ENCODE peak calls at places on chromosomes 11 and 22, in four cellular contexts. L, B, O and W are unnamed samples.

GRCh38 chr22:25170426-25170980 is 29.2 kb upstream of the CRYBB3 start:
- DNase-seq in L (no peak), B (no peak), O (no peak), W (no peak)

GRCh38 chr11:64245401-64245796 is 1.3 kb downstream of the PPP1R14B start:
- DNase-seq in L (no peak), B (no peak), O (no peak), W (no peak)

GRCh38 chr11:15473954-15474837 is 359.5 kb downstream of the INSC start:
- DNase-seq in L (no peak), B (no peak), O (no peak), W (no peak)

GRCh38 chr11:2424811-2425495 is 19.4 kb downstream of the TRPM5 start:
- DNase-seq in L (no peak), B (no peak), O (no peak), W (no peak)

GRCh38 chr11:132992838-132993680 is 539.2 kb downstream of the OPCML start:
- DNase-seq in L (peak), B (no peak), O (no peak), W (no peak)

GRCh38 chr11:7251836-7252682 is at the start of gene SYT9:
- DNase-seq in L (peak), B (peak), O (no peak), W (peak)

GRCh38 chr11:112784323-112785073 is 176.7 kb upstream of the NCAM1 start:
- DNase-seq in L (peak), B (no peak), O (no peak), W (no peak)

GRCh38 chr11:70556884-70557741 is 158.8 kb downstream of the CTTN start:
- DNase-seq in L (no peak), B (no peak), O (no peak), W (no peak)

GRCh38 chr11:69965821-69966582 is 112.1 kb upstream of the ANO1 start:
- DNase-seq in L (no peak), B (no peak), O (no peak), W (no peak)

GRCh38 chr11:113178671-113179070 is 135.7 kb upstream of the TTC12 start:
- DNase-seq in L (no peak), B (no peak), O (no peak), W (no peak)

GRCh38 chr22:38285015-38285414 is 12.2 kb upstream of the TMEM184B start:
- DNase-seq in L (no peak), B (peak), O (no peak), W (no peak)

GRCh38 chr22:23787910-23788309 is 1.1 kb downstream of the SMARCB1 start:
- DNase-seq in L (no peak), B (no peak), O (no peak), W (no peak)

GRCh38 chr11:10784229-10785145 is 24.2 kb downstream of the EIF4G2 start:
- DNase-seq in L (peak), B (no peak), O (no peak), W (no peak)

GRCh38 chr11:70666336-70666735 is 268.0 kb downstream of the CTTN start:
- DNase-seq in L (no peak), B (no peak), O (no peak), W (no peak)

GRCh38 chr11:70314730-70315129 is 44.2 kb downstream of the PPFIA1 start:
- DNase-seq in L (no peak), B (no peak), O (no peak), W (no peak)

GRCh38 chr22:37623075-37624016 is 14.7 kb downstream of the GGA1 start:
- DNase-seq in L (peak), B (peak), O (peak), W (peak)

GRCh38 chr22:35510481-35510934 is 30.1 kb upstream of the RASD2 start:
- DNase-seq in L (no peak), B (no peak), O (no peak), W (no peak)

GRCh38 chr22:31947296-31947695 is 3.0 kb downstream of the YWHAH start:
- DNase-seq in L (no peak), B (no peak), O (peak), W (no peak)

GRCh38 chr11:65493367-65494176 is 5.3 kb upstream of the MALAT1 start:
- DNase-seq in L (no peak), B (peak), O (peak), W (peak)

GRCh38 chr11:17021550-17021949 is 7.3 kb upstream of the PLEKHA7 start:
- DNase-seq in L (peak), B (no peak), O (no peak), W (peak)

GRCh38 chr11:126570489-126570888 is 215.0 kb downstream of the ST3GAL4 start:
- DNase-seq in L (no peak), B (no peak), O (no peak), W (no peak)

GRCh38 chr22:50004923-50005322 is 7.6 kb downstream of the IL17REL start:
- DNase-seq in L (no peak), B (no peak), O (no peak), W (no peak)

GRCh38 chr11:64459016-64459415 is 100.1 kb downstream of the RPS6KA4 start:
- DNase-seq in L (no peak), B (no peak), O (no peak), W (no peak)

GRCh38 chr22:43562843-43563242 is 151.0 kb downstream of the MPPED1 start:
- DNase-seq in L (no peak), B (no peak), O (no peak), W (no peak)

GRCh38 chr11:83007909-83008580 is 63.7 kb downstream of the RAB30 start:
- DNase-seq in L (peak), B (peak), O (peak), W (peak)

GRCh38 chr11:133977067-133977681 is 20.4 kb upstream of the IGSF9B start:
- DNase-seq in L (no peak), B (no peak), O (no peak), W (no peak)

GRCh38 chr11:69640260-69640994 is 529 bp upstream of the CCND1 start:
- DNase-seq in L (no peak), B (no peak), O (no peak), W (no peak)

GRCh38 chr11:64687641-64688533 is 35.1 kb downstream of the NRXN2 start:
- DNase-seq in L (no peak), B (no peak), O (no peak), W (no peak)

GRCh38 chr11:95835768-95836488 is 45.6 kb downstream of the CEP57 start:
- DNase-seq in L (peak), B (peak), O (peak), W (peak)

GRCh38 chr11:132972565-132972964 is 559.7 kb downstream of the OPCML start:
- DNase-seq in L (no peak), B (no peak), O (no peak), W (no peak)

GRCh38 chr11:119330237-119330636 is 4.1 kb upstream of the RNF26 start:
- DNase-seq in L (no peak), B (no peak), O (no peak), W (no peak)

GRCh38 chr11:32829157-32829679 is 509 bp upstream of the PRRG4 start:
- DNase-seq in L (no peak), B (no peak), O (no peak), W (no peak)

GRCh38 chr11:2528301-2529050 is 83.7 kb downstream of the KCNQ1 start:
- DNase-seq in L (no peak), B (no peak), O (no peak), W (peak)

GRCh38 chr22:35587447-35587870 is 29.7 kb downstream of the MB start:
- DNase-seq in L (peak), B (no peak), O (no peak), W (no peak)

GRCh38 chr11:126328938-126329643 is 25.2 kb downstream of the DCPS start:
- DNase-seq in L (no peak), B (no peak), O (no peak), W (no peak)

GRCh38 chr11:79232346-79232745 is 208.5 kb downstream of the TENM4 start:
- DNase-seq in L (peak), B (no peak), O (no peak), W (no peak)

GRCh38 chr11:130037881-130038601 is 31.7 kb upstream of the APLP2 start:
- DNase-seq in L (no peak), B (peak), O (peak), W (no peak)
- TF ChIP-seq FOXJ3 in L (no peak), B (no peak), O (no peak), W (no peak)

GRCh38 chr11:86722748-86723147 is 50.3 kb upstream of the ME3 start:
- DNase-seq in L (no peak), B (no peak), O (no peak), W (no peak)

GRCh38 chr11:86724137-86724536 is 51.7 kb upstream of the ME3 start:
- DNase-seq in L (no peak), B (no peak), O (no peak), W (no peak)

GRCh38 chr11:86727105-86727504 is 54.7 kb upstream of the ME3 start:
- DNase-seq in L (no peak), B (no peak), O (no peak), W (no peak)

GRCh38 chr11:86726118-86726748 is 53.8 kb upstream of the ME3 start:
- DNase-seq in L (no peak), B (no peak), O (no peak), W (no peak)

DNA sequence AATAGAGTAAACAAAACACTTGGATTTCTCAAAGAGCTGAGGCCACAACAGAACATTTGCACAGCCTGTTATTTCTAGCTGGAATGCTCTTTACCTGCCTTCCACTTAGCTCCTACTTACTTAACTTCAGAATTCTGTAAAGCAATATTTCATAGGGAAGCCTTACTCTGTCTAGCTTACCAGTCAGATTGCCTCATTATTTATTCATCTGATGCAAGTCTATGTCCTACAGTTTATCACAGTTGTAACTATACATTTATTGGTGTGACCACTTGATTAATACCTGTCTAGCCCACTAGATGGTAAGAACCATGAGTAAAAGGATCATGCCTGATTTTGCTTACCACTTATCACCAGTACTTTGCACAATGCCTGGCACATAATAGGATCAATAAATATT is 56.1 kb upstream of the ME3 start:
- DNase-seq in L (no peak), B (no peak), O (no peak), W (no peak)
- TF ChIP-seq FOXJ3 in L (no peak), B (no peak), O (no peak), W (no peak)

GRCh38 chr22:48588151-48588880 is 1239.4 kb downstream of the BRD1 start:
- DNase-seq in L (no peak), B (no peak), O (no peak), W (no peak)
- TF ChIP-seq FOXJ3 in L (no peak), B (no peak), O (no peak), W (no peak)

GRCh38 chr11:35163209-35163608 is 24.2 kb downstream of the CD44 start:
- DNase-seq in L (no peak), B (no peak), O (no peak), W (no peak)

GRCh38 chr11:35166369-35167360 is 27.7 kb downstream of the CD44 start:
- DNase-seq in L (no peak), B (no peak), O (no peak), W (no peak)

GRCh38 chr11:35163707-35164496 is 24.9 kb downstream of the CD44 start:
- DNase-seq in L (no peak), B (no peak), O (no peak), W (no peak)

GRCh38 chr11:35167451-35167954 is 28.5 kb downstream of the CD44 start:
- DNase-seq in L (no peak), B (no peak), O (no peak), W (no peak)

DNA sequence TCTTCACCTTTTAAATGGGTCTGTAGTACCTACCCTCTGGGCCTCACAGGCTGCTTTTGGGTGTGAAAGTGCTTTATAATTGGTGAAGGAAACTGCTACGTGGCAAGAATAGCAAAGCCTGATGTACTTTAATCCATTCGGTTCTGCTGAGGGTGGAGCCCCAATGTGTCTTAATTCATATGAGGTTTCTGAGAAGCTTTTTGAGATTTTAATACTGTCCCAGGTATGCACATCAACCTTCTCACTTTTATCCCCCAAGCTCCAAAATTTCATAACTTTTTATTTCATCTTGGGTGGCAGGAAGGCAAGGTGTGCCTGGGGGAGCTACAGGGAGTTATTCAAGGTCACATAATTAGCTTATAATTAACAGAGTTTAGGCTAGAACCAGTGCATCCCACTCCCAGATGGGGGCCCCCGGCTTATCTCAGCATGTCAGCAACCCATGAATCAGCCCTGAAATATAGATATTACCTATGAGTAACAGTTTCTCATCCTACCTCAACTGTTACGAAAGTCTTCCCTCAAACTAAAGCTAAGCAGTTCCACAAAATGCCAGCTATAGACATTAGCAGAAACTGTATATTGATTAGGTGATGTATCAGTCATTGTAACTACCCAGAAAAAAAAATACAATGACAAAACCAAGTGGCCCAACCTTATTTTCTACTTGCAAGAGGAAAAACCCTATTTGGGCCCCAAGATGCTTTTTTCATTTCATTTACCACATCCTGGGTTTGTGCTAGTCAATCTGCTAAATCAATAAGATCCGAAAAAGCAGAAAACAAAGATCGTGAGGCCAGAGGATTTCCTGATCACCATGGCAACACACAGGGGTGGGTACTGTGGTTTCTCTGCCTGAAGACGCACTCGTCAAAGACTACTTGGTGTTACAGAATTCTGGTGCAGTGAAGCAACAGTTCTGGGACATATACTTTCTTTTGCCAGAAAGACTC is 26.7 kb downstream of the CD44 start:
- DNase-seq in L (no peak), B (no peak), O (no peak), W (no peak)
- TF ChIP-seq FOXJ3 in L (no peak), B (no peak), O (no peak), W (no peak)

GRCh38 chr11:103898577-103899336 is 137.7 kb upstream of the DDI1 start:
- DNase-seq in L (no peak), B (no peak), O (no peak), W (no peak)
- TF ChIP-seq FOXJ3 in L (no peak), B (no peak), O (no peak), W (no peak)

DNA sequence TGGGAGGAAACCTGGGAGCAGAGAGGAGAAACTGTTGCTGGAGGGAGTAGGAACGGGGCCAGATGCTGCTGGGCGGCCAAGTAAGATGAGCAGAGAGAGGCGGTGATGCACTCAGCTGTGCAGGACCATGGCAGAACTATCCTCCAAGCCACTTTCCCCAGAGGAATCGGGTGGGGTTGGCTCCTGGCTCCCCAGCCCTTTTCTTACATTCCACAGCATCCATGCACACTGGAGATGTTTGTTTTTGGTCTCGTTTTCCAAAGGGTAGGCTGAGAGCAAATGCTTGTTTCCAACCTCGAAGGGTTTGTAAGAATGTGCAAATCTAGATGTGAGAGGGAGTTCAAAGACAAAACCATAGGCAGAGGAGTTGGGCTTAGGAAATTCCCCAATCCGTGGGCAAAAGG is 73.2 kb downstream of the DBX1 start:
- DNase-seq in L (no peak), B (no peak), O (no peak), W (no peak)
- TF ChIP-seq FOXJ3 in L (no peak), B (no peak), O (no peak), W (no peak)